ENCODE peak calls at places on chromosomes 6 and 20, in five cellular contexts. V, J, G, D and O are unnamed samples.

GRCh38 chr6:169793408-169793807 is 42.0 kb downstream of the ERMARD start:
- DNase-seq in V (no peak), J (no peak), G (no peak), D (no peak), O (no peak)

GRCh38 chr6:24780206-24780605 is 5.5 kb downstream of the GMNN start:
- DNase-seq in V (peak; percentile 78), J (no peak), G (no peak), D (no peak), O (no peak)

GRCh38 chr20:44585042-44585968 is 2.9 kb downstream of the PKIG start:
- DNase-seq in V (no peak), J (no peak), G (peak; percentile 73), D (no peak), O (no peak)

GRCh38 chr6:158642097-158642601 is 2.4 kb downstream of the DYNLT1 start:
- DNase-seq in V (peak; percentile 96), J (no peak), G (no peak), D (no peak), O (no peak)

GRCh38 chr6:82959385-82959941 is 106.2 kb downstream of the UBE3D start:
- DNase-seq in V (peak; percentile 70), J (no peak), G (no peak), D (no peak), O (no peak)

GRCh38 chr6:151891524-151891923 is 84.0 kb downstream of the ESR1 start:
- DNase-seq in V (no peak), J (no peak), G (no peak), D (no peak), O (no peak)

GRCh38 chr6:35391240-35391968 is 49.0 kb downstream of the PPARD start:
- DNase-seq in V (peak; percentile 97), J (no peak), G (no peak), D (no peak), O (no peak)

GRCh38 chr6:169156108-169156821 is 97.4 kb downstream of the THBS2 start:
- DNase-seq in V (peak; percentile 71), J (no peak), G (no peak), D (peak; percentile 5), O (no peak)

GRCh38 chr6:89667872-89668556 is 29.5 kb upstream of the LYRM2 start:
- DNase-seq in V (no peak), J (no peak), G (no peak), D (no peak), O (no peak)

GRCh38 chr6:24603241-24603640 is 42.8 kb downstream of the KIAA0319 start:
- DNase-seq in V (no peak), J (no peak), G (no peak), D (no peak), O (no peak)

GRCh38 chr6:106620931-106621672 is 8.2 kb downstream of the RTN4IP1 start:
- DNase-seq in V (peak; percentile 42), J (no peak), G (no peak), D (no peak), O (no peak)

GRCh38 chr6:37130704-37131103 is 39.2 kb upstream of the PIM1 start:
- DNase-seq in V (peak; percentile 56), J (no peak), G (no peak), D (no peak), O (no peak)

GRCh38 chr6:122082370-122082769 is 317.1 kb upstream of the HSF2 start:
- DNase-seq in V (no peak), J (no peak), G (no peak), D (no peak), O (no peak)

GRCh38 chr6:33787954-33788693 is 806 bp downstream of the LEMD2 start:
- DNase-seq in V (peak; percentile 79), J (peak; percentile 60), G (peak; percentile 27), D (peak; percentile 79), O (peak; percentile 59)

GRCh38 chr6:51300510-51300909 is 481.8 kb downstream of the TFAP2B start:
- DNase-seq in V (no peak), J (no peak), G (no peak), D (no peak), O (no peak)

GRCh38 chr6:72769459-72770125 is 147.7 kb downstream of the KCNQ5 start:
- DNase-seq in V (no peak), J (no peak), G (no peak), D (no peak), O (no peak)

GRCh38 chr6:42088101-42088591 is 37.8 kb downstream of the TAF8 start:
- DNase-seq in V (peak; percentile 54), J (peak; percentile 18), G (no peak), D (no peak), O (no peak)

GRCh38 chr6:168221497-168222079 is 98.0 kb downstream of the DACT2 start:
- DNase-seq in V (no peak), J (no peak), G (no peak), D (no peak), O (no peak)

GRCh38 chr20:2793471-2793870 is 7.0 kb downstream of the CPXM1 start:
- DNase-seq in V (no peak), J (no peak), G (no peak), D (no peak), O (no peak)

GRCh38 chr20:2429061-2429460 is 41.5 kb downstream of the SNRPB start:
- DNase-seq in V (no peak), J (no peak), G (no peak), D (no peak), O (no peak)

GRCh38 chr6:31528307-31528777 is 420 bp upstream of the MCCD1 start:
- DNase-seq in V (no peak), J (no peak), G (no peak), D (no peak), O (no peak)

GRCh38 chr6:31528821-31529328 is at the start of gene MCCD1:
- DNase-seq in V (no peak), J (no peak), G (no peak), D (no peak), O (no peak)

GRCh38 chr6:31529329-31530150 is 778 bp downstream of the MCCD1 start:
- DNase-seq in V (no peak), J (no peak), G (no peak), D (no peak), O (no peak)

GRCh38 chr6:31525553-31525931 is 3.2 kb upstream of the MCCD1 start:
- DNase-seq in V (no peak), J (no peak), G (no peak), D (no peak), O (no peak)

DNA sequence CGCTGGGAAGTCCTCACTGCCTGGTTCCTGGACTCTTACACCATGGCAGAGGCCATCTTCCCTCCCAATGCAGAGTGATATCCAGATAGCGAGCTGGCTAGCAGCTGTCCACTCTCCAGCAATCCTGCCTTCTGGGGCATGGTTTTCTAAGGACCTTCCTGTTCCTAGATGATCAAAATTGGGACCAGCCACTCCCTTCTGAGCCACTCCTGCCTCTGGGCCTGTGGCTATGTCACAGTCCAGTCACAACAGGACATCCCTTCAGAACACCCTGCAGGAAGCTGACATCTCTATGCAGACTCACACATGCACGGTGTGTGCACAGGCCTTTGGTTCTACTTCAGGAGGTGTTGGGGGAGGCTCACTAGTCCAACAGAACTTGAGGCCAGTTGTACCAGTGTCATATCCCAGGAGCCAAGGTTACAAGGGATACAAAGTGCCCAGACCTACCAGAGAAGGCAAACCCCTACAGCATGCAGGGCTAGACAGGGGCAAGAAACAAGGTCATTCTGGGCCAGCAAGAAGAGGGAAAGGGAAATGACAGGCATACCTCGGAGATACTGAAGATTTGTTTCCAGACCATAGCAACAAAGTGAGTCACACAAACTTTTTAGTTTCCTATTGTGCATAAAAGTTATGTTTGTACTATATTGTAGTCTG is 2.7 kb upstream of the MCCD1 start:
- DNase-seq in V (peak; percentile 57), J (no peak), G (no peak), D (no peak), O (no peak)
- TF ChIP-seq BHLHE40 in V (no peak), J (no peak), G (no peak), D (no peak), O (no peak)

GRCh38 chr20:37580069-37580468 is 52.4 kb upstream of the BLCAP start:
- DNase-seq in V (no peak), J (no peak), G (no peak), D (no peak), O (no peak)

GRCh38 chr20:37576911-37577310 is 49.2 kb upstream of the BLCAP start:
- DNase-seq in V (no peak), J (no peak), G (no peak), D (no peak), O (no peak)

GRCh38 chr20:37579091-37579490 is 51.4 kb upstream of the BLCAP start:
- DNase-seq in V (no peak), J (no peak), G (no peak), D (no peak), O (no peak)

GRCh38 chr20:37575884-37576283 is 48.2 kb upstream of the BLCAP start:
- DNase-seq in V (no peak), J (no peak), G (peak; percentile 36), D (no peak), O (no peak)

DNA sequence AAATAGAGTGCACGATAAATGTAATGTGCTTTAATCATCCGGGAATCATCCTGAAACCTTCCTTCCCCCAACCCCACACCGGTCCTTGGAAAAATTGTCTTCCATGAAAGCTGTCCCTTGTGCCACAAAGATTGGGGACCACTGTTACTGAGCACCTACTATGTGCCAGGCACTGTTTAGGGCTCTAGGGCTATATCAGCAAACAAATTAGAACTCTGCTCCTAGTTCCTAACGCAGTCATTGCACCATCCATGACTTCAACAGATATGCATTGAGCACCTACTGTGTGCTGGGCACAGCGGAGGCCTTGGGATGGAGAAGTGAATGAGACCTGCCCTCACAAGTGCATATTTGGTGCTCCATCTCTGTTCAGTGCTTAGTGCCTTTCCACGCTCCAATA is 50.3 kb upstream of the BLCAP start:
- DNase-seq in V (no peak), J (no peak), G (no peak), D (no peak), O (no peak)
- TF ChIP-seq BHLHE40 in V (no peak), J (no peak), G (no peak), D (no peak), O (no peak)

GRCh38 chr20:49810491-49811190 is 2.0 kb upstream of the SLC9A8 start:
- DNase-seq in V (no peak), J (no peak), G (no peak), D (no peak), O (no peak)
- TF ChIP-seq BHLHE40 in V (no peak), J (no peak), G (no peak), D (no peak), O (no peak)

GRCh38 chr20:59176812-59177211 is 13.2 kb downstream of the ZNF831 start:
- DNase-seq in V (no peak), J (no peak), G (no peak), D (no peak), O (no peak)

GRCh38 chr20:59171986-59172385 is 8.4 kb downstream of the ZNF831 start:
- DNase-seq in V (no peak), J (no peak), G (no peak), D (no peak), O (no peak)

GRCh38 chr20:59175861-59176260 is 12.2 kb downstream of the ZNF831 start:
- DNase-seq in V (no peak), J (no peak), G (no peak), D (no peak), O (no peak)

GRCh38 chr20:59174975-59175374 is 11.4 kb downstream of the ZNF831 start:
- DNase-seq in V (no peak), J (no peak), G (no peak), D (no peak), O (no peak)

DNA sequence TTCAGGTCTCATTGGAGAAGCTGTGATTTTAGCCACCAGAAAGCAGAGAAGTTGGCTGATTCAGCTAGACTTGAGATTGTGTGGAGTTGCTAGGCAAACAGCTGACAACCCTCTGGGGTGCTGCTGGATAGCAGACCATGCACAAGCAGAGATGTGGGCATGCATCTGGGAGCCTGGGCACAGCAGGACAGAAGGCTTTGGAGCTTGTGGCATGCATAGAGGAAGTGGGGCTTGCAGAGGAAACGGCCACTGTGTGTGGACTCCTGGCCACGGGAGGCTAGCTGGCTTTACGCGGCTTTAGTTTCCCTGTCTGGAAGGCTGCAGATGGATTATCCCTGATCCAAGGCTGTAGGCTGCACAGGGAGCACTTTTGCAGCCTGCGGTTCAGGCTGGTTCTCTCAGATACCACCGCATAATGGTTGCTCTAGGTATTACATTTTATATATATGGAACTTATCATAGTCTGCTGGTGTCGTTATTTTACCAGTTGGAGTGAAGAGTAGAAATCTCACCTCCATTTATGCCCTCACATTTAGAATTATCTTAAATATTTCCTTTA is 10.4 kb downstream of the ZNF831 start:
- DNase-seq in V (no peak), J (no peak), G (no peak), D (no peak), O (no peak)
- TF ChIP-seq BHLHE40 in V (no peak), J (no peak), G (no peak), D (no peak), O (no peak)